ENCODE peak calls at places on chromosomes 1 and 21, in four cellular contexts. N is GM12878, O is K562, Q is HepG2. J is an unnamed sample.

GRCh38 chr1:219374167-219374566 is 200.5 kb downstream of the LYPLAL1 start:
- DNase-seq in N (no peak), O (no peak), Q (no peak), J (no peak)

GRCh38 chr1:92218559-92218958 is 844 bp downstream of the C1orf146 start:
- DNase-seq in N (no peak), O (no peak), Q (no peak), J (no peak)

GRCh38 chr21:15976807-15977206 is 247.0 kb downstream of the USP25 start:
- DNase-seq in N (no peak), O (no peak), Q (no peak), J (peak)

GRCh38 chr1:114334297-114334696 is 176.7 kb downstream of the TRIM33 start:
- DNase-seq in N (no peak), O (no peak), Q (no peak), J (no peak)

GRCh38 chr21:34908424-34909055 is 140.6 kb downstream of the RUNX1 start:
- DNase-seq in N (no peak), O (peak), Q (peak), J (no peak)

GRCh38 chr1:17170571-17170970 is 34.4 kb upstream of the PADI1 start:
- DNase-seq in N (no peak), O (no peak), Q (no peak), J (no peak)

GRCh38 chr1:67735220-67735619 is 50.2 kb downstream of the GADD45A start:
- DNase-seq in N (no peak), O (no peak), Q (no peak), J (no peak)

GRCh38 chr1:222104661-222105392 is 362.9 kb upstream of the DUSP10 start:
- DNase-seq in N (no peak), O (no peak), Q (no peak), J (no peak)

GRCh38 chr1:32926562-32926961 is 25.4 kb upstream of the TMEM54 start:
- DNase-seq in N (no peak), O (peak), Q (no peak), J (no peak)

GRCh38 chr1:108854226-108855019 is 2.5 kb downstream of the AKNAD1 start:
- DNase-seq in N (no peak), O (no peak), Q (no peak), J (no peak)

GRCh38 chr1:14240265-14240664 is 358.2 kb upstream of the KAZN start:
- DNase-seq in N (no peak), O (no peak), Q (no peak), J (no peak)

GRCh38 chr1:37808369-37809319 is 636 bp upstream of the YRDC start:
- DNase-seq in N (no peak), O (peak), Q (no peak), J (peak)

GRCh38 chr1:37809942-37810341 is 1.9 kb upstream of the YRDC start:
- DNase-seq in N (no peak), O (peak), Q (no peak), J (no peak)

GRCh38 chr1:37811027-37811655 is 3.1 kb upstream of the YRDC start:
- DNase-seq in N (no peak), O (peak), Q (peak), J (peak)

GRCh38 chr1:37807555-37808368 is at the start of the genes C1orf122 and YRDC:
- DNase-seq in N (peak), O (peak), Q (peak), J (peak)

DNA sequence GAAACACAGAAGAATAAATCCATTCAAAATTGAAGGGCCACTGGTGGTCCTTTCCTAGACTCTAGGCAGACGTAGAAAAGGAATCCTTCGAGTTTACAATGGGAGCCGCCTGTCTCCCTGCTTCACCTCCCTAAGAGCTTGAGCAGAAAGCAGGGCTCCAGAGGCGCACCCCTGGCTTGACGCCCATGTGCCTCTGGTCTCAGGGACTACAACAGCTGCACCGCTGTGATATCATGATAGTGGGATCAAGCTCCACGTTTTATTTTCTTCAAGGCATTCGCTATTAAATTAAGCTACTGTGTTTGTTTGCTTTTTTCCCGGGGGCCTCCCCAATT is 403 bp upstream of the C1orf122 start:
- DNase-seq in N (no peak), O (peak), Q (no peak), J (no peak)
- TF ChIP-seq USF2 in N (no peak), O (no peak), Q (no peak), J (no peak)

DNA sequence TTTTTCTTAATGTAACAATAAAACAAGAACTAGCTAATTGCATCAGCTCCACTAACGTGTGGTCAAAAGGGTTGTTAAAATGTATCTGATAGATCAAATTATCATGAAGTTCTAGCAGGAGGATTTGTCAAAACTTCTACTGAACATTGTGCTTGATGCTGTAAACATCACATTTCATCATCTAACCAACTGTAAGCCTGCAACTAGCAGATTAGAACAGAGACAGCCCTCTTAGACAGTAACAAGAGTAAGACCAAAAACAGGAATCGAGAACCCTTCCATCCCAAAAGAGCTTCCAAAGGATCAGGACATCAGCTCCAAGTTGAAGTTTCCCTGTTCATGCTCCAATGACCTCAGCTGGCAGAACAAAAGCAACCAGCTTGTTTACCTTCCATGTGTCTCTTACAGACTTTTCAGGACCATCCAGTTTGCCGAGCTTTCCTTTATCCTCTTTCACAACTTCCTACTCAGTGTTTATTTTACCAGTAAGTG is 44.6 kb downstream of the NIBAN1 start:
- DNase-seq in N (no peak), O (peak), Q (no peak), J (no peak)
- TF ChIP-seq CBFB in N (no peak), O (no peak), Q (no peak), J (no peak)

DNA sequence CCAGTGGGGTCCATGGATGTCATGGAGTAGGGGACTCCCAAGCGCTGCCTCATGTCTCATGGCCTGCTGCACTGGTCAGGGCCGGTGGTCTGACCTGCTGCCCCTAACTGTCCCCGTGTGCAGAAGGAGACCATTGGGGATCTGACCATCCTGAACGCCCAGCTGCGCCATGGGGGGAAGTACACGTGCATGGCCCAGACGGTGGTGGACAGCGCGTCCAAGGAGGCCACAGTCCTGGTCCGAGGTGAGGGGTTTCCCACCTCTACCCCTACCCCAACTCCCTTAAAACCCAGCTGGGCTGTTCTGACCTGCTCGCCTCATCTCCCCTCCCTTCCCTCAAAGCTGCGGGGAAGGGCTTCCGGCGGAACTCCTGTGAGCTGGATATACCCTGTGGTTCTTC is 18.6 kb downstream of the TMEM81 start:
- DNase-seq in N (no peak), O (no peak), Q (no peak), J (no peak)
- TF ChIP-seq USF2 in N (no peak), O (no peak), Q (no peak), J (no peak)

DNA sequence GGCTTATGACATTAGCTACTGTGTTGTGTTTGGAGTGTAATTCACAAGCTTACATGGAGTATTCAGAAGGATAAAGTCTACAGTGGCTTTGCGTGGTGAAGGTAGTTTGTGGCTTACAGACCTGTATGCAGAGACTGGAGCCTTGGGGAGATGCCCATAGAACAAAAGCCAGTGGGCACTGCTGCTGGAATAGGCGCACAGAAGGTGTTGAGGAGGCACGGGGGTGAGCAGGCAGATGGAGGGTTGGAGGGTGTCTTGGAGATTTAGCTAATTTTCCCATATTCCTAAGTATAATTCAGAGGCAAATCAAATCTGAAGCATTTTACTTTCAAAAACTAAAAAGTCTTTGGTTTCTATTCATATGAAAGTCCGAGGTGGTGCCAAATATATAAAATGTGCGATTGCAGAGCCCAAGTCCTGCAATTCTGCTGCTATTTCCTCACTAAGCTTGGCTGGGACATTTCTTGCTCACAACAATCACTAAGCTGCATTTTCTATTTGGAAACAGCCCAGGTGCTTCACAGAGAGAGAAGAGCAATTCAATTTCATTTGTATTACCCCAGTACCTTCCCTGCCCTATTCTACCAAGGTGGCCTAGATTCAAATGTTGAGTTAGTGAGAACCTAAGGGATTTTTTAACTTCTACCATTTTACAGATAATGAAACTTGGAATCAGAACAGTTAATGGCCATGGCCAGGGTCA is 48.5 kb downstream of the FH start:
- DNase-seq in N (no peak), O (no peak), Q (no peak), J (no peak)
- TF ChIP-seq CBFB in N (no peak), O (no peak), Q (no peak), J (no peak)

DNA sequence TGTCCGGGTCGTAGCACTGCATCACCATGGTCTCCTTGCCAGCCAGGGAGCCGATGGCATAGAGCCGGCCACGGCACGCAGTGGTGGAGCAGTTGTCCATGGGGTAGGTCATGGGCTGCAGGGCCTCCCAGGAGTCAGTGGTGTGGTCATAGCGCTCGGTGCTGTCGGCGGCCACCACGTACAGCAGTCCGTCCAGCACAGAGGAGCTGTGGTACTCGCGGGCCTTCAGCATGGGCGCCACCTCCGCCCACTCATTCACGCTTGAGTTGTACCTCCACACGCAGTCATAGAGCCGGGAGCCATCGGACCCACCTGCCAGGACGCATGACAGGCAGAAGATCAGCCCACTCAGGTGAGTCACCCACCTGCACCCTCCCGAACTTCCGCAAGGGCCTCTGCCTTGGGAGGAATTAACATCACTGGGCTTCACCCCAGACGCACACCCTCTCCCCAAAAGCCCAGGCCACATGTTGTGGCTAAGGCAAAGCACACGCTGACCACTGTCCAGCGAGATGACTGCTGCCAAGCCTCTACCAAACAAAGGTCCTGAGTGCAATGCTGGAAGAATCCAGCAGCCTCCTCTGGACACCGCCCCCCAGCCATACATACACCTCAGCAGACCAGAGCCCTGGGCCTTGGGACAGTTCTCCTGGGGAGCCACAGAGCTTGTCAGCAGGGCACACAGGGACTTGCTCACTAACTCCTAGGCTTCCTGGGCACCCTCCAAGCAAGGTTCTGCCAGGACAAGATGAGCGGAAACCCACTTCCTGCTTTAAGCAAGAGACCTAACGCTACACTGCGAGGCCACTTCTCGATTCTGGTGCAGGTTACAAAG is 3.3 kb downstream of the KLHL21 start:
- DNase-seq in N (no peak), O (no peak), Q (no peak), J (no peak)
- TF ChIP-seq USF2 in N (no peak), O (no peak), Q (no peak), J (no peak)

DNA sequence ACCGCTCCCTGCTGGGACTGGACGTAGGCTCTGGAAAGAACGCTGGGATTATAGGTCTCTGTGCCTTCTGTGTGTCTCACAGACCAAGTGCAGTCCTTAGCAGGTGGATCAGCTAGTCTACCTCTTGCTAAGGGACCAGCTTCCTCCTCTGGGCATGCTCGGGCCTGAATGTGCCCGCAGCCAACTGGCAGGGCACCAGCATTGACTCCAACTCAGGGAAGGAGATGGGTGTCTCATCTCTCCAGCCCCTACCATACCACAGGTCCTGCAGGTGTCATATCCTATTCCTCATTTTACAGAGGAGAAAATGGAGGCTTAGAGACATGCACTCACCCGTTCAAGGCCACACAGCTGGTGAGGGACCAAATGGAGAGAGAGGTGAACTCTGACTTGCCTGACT is 340.2 kb downstream of the PTPRU start:
- DNase-seq in N (no peak), O (no peak), Q (no peak), J (no peak)
- TF ChIP-seq CBFB in N (no peak), O (no peak), Q (no peak), J (no peak)

GRCh38 chr1:80221319-80221718 is 1214.8 kb upstream of the ADGRL4 start:
- DNase-seq in N (no peak), O (no peak), Q (no peak), J (no peak)

GRCh38 chr1:80212958-80213357 is 1206.4 kb upstream of the ADGRL4 start:
- DNase-seq in N (no peak), O (no peak), Q (no peak), J (no peak)

GRCh38 chr1:80214888-80215540 is 1208.5 kb upstream of the ADGRL4 start:
- DNase-seq in N (no peak), O (no peak), Q (no peak), J (no peak)

GRCh38 chr1:80217377-80217986 is 1211.0 kb upstream of the ADGRL4 start:
- DNase-seq in N (no peak), O (peak), Q (peak), J (no peak)

GRCh38 chr1:80218112-80218511 is 1211.6 kb upstream of the ADGRL4 start:
- DNase-seq in N (no peak), O (peak), Q (peak), J (no peak)
- TF ChIP-seq USF2 in N (no peak), O (no peak), Q (no peak), J (no peak)

DNA sequence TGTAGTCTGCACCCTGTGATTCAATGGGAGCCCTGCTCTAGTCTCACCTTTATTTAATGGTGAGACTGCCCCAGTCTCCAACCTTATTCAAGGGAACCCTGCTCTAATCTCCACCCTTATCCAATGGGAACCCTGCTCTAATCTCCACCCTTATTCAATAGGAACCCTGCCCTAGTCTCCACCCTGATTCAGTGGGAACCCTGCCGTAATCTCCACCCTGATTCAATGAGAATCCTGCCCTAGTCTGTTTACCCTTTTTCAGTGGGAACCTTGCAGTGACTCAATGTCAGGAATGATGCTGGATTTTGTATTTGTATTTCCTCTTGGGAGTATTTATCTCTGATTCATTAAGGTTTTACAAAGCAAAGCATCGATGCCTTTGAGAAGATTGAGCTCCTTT is 39.5 kb downstream of the TRPM2 start:
- DNase-seq in N (no peak), O (no peak), Q (no peak), J (no peak)
- TF ChIP-seq CBFB in N (no peak), O (no peak), Q (no peak), J (no peak)

GRCh38 chr1:115705085-115706008 is 63.2 kb downstream of the CASQ2 start:
- DNase-seq in N (no peak), O (no peak), Q (no peak), J (no peak)

GRCh38 chr1:115710859-115711624 is 57.5 kb downstream of the CASQ2 start:
- DNase-seq in N (no peak), O (no peak), Q (peak), J (no peak)

GRCh38 chr1:115706009-115706362 is 62.5 kb downstream of the CASQ2 start:
- DNase-seq in N (no peak), O (no peak), Q (no peak), J (no peak)

GRCh38 chr1:115702993-115703392 is 61.2 kb downstream of the VANGL1 start:
- DNase-seq in N (no peak), O (no peak), Q (no peak), J (no peak)

DNA sequence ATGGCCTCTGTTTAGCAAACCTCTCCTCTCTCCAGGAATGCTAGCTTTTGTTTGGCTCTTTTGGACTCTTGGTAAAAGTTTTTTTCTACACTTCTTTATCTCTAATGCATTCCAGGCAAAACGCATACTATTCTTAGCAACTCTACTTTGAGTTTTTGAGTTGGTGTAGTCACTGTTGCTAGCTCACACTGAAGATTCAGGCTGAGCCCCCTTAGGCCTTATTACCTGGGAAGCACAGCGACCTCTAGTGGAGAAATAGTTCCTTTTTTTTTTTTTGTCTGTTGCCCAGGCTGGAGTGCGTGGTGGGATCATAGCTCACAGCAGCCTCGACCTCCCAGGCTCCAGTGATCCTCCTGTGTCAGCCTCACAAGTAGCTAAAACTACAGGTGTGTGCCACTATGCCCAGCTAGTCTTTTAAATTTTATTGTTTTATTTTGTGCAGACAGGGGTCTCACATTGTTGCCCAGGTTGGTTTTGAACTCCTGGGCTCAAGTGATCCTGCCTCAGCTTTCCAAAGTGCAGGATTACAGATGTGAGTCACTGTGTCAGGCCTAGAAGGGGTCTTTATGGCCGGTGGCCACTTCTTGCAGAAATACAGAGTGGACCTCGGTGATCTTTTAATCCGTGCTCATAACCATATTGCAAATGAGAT is 61.6 kb downstream of the CASQ2 start:
- DNase-seq in N (peak), O (peak), Q (peak), J (no peak)
- TF ChIP-seq USF2 in N (no peak), O (no peak), Q (no peak), J (no peak)

J was measured in WTC11.